ENCODE peak calls at places on chromosomes 16 and 17, in six cellular contexts. V, U, Y, I, P and L are unnamed samples. For H3K36me3, the result is how much of the 10 kb centered on the place peaks cover.

GRCh38 chr16:87956169-87956770 is 5.0 kb downstream of the BANP start:
- DNase-seq in V (peak), U (no peak), Y (peak), I (no peak), P (peak), L (no peak)

GRCh38 chr16:6958184-6958583 is 374.5 kb upstream of the RBFOX1 start:
- DNase-seq in V (no peak), U (no peak), Y (no peak), I (no peak), P (no peak), L (no peak)

GRCh38 chr16:50213939-50214519 is 52.3 kb upstream of the ADCY7 start:
- DNase-seq in V (no peak), U (no peak), Y (peak), I (no peak), P (peak), L (no peak)

GRCh38 chr17:58302171-58302918 is 21.6 kb upstream of the MPO start:
- DNase-seq in V (no peak), U (no peak), Y (no peak), I (no peak), P (no peak), L (peak)

GRCh38 chr16:55418586-55418985 is 60.4 kb upstream of the MMP2 start:
- DNase-seq in V (no peak), U (no peak), Y (no peak), I (no peak), P (no peak), L (no peak)

GRCh38 chr17:74512624-74513084 is 18.6 kb downstream of the CD300LB start:
- DNase-seq in V (no peak), U (no peak), Y (no peak), I (no peak), P (no peak), L (no peak)

GRCh38 chr16:65658339-65659275 is 536.7 kb upstream of the CDH11 start:
- DNase-seq in V (no peak), U (no peak), Y (no peak), I (no peak), P (peak), L (peak)

GRCh38 chr16:57166951-57167350 is 18.9 kb downstream of the PSME3IP1 start:
- DNase-seq in V (no peak), U (no peak), Y (no peak), I (no peak), P (no peak), L (no peak)

GRCh38 chr17:65027305-65027704 is 29.2 kb downstream of the GNA13 start:
- DNase-seq in V (no peak), U (no peak), Y (peak), I (no peak), P (peak), L (no peak)

GRCh38 chr17:77188084-77189066 is 47.6 kb downstream of the SEC14L1 start:
- DNase-seq in V (no peak), U (no peak), Y (no peak), I (no peak), P (no peak), L (no peak)

GRCh38 chr16:48813485-48813884 is 203.5 kb upstream of the N4BP1 start:
- DNase-seq in V (no peak), U (no peak), Y (no peak), I (no peak), P (no peak), L (no peak)

GRCh38 chr17:70329751-70330150 is 160.4 kb downstream of the KCNJ2 start:
- DNase-seq in V (no peak), U (no peak), Y (no peak), I (no peak), P (no peak), L (no peak)

GRCh38 chr17:38605852-38606645 is at the start of gene SRCIN1:
- DNase-seq in V (no peak), U (no peak), Y (peak), I (peak), P (no peak), L (peak)

GRCh38 chr17:2853722-2854580 is 57.7 kb downstream of the RAP1GAP2 start:
- DNase-seq in V (no peak), U (no peak), Y (no peak), I (peak), P (peak), L (peak)

GRCh38 chr16:9102943-9103342 is 11.5 kb downstream of the HAPSTR1 start:
- DNase-seq in V (no peak), U (no peak), Y (no peak), I (no peak), P (no peak), L (no peak)
- H3K36me3 ChIP-seq in V (under half), U (half or more), Y (half or more), I (half or more), P (half or more), L (half or more)

DNA sequence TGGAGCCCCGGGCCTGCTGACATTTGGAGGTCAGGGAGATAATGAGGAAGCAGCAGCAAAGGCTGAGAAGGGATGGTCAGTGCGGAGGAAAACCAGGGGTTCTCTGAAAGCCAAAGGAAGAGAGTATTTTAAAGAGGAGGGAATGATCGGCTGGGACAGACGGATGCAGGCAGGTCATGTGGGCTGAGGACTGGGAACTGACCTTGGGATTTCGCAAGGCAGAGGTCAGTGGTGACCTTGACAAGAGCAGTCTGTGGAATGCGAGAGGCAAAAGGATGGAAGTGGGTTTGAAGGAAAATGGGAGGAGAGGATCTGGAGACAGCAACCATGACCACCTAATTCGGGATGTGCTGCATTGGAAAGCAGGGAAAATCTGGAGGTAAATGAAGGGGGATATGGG is 10.2 kb downstream of the EFTUD2 start:
- DNase-seq in V (peak), U (no peak), Y (no peak), I (no peak), P (no peak), L (no peak)
- H3K36me3 ChIP-seq in V (half or more), U (half or more), Y (half or more), I (half or more), P (half or more), L (half or more)

GRCh38 chr16:19380316-19380715 is 37.4 kb upstream of the TMC5 start:
- DNase-seq in V (no peak), U (no peak), Y (no peak), I (no peak), P (no peak), L (no peak)

GRCh38 chr16:19379838-19380237 is 37.8 kb upstream of the TMC5 start:
- DNase-seq in V (no peak), U (no peak), Y (no peak), I (no peak), P (no peak), L (no peak)

GRCh38 chr16:19377864-19378263 is 39.8 kb upstream of the TMC5 start:
- DNase-seq in V (no peak), U (no peak), Y (peak), I (no peak), P (no peak), L (no peak)

GRCh38 chr16:19375561-19376158 is 42.0 kb upstream of the TMC5 start:
- DNase-seq in V (no peak), U (no peak), Y (peak), I (peak), P (peak), L (no peak)

GRCh38 chr16:19374402-19374801 is 43.3 kb upstream of the TMC5 start:
- DNase-seq in V (no peak), U (no peak), Y (no peak), I (no peak), P (no peak), L (no peak)
- H3K36me3 ChIP-seq in V (under half), U (under half), Y (under half), I (under half), P (under half), L (under half)

GRCh38 chr16:74565378-74565777 is 41.5 kb downstream of the GLG1 start:
- DNase-seq in V (no peak), U (no peak), Y (peak), I (no peak), P (no peak), L (no peak)

GRCh38 chr16:74561626-74562025 is 45.3 kb downstream of the GLG1 start:
- DNase-seq in V (no peak), U (no peak), Y (no peak), I (no peak), P (no peak), L (no peak)

GRCh38 chr16:74562117-74562516 is 44.8 kb downstream of the GLG1 start:
- DNase-seq in V (no peak), U (no peak), Y (no peak), I (no peak), P (no peak), L (no peak)

GRCh38 chr16:74563828-74564263 is 43.1 kb downstream of the GLG1 start:
- DNase-seq in V (no peak), U (no peak), Y (peak), I (no peak), P (peak), L (no peak)

GRCh38 chr16:74564451-74564984 is 42.4 kb downstream of the GLG1 start:
- DNase-seq in V (no peak), U (no peak), Y (no peak), I (no peak), P (no peak), L (no peak)
- H3K36me3 ChIP-seq in V (under half), U (under half), Y (under half), I (under half), P (under half), L (under half)

GRCh38 chr17:48624118-48624517 is 2.0 kb downstream of the HOXB9 start:
- DNase-seq in V (no peak), U (no peak), Y (no peak), I (no peak), P (no peak), L (no peak)
- H3K36me3 ChIP-seq in V (under half), U (under half), Y (half or more), I (under half), P (under half), L (under half)

DNA sequence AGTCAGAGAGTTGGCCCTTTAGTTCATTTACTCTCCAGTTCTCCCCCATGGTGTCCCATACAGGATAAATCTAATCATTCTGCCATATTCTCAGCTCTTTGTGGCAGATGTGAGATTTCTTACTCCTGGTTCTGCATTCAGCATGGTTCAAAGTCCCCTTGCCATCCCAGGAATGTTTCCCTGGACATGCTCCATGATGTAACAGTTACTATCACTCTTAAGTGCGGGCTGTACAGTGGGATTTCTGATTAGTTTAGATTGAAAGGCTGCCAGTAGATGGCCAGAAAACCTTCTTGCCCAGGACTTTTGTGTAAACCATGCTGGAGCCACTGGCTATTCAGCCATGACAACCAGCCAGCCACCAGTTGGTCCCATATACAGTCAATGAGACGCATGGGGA is 10.4 kb downstream of the KRT37 start:
- DNase-seq in V (no peak), U (no peak), Y (no peak), I (no peak), P (no peak), L (no peak)
- H3K36me3 ChIP-seq in V (under half), U (under half), Y (under half), I (under half), P (under half), L (under half)